ENCODE peak calls at places on chromosomes 3 and 15, in ten cellular contexts. Y, V, R, N, G, M, A, Q, I and H are unnamed samples.

GRCh38 chr3:104673981-104674380 is 692.7 kb upstream of the ALCAM start:
- DNase-seq in Y (no peak), A (no peak), N (no peak), I (no peak), V (no peak), R (no peak), G (no peak), M (no peak), Q (no peak), H (no peak)

GRCh38 chr3:187741403-187742350 is 3.6 kb downstream of the BCL6 start:
- DNase-seq in V (peak; percentile 68), G (peak; percentile 78), A (peak; percentile 86), Y (peak; percentile 75), N (peak; percentile 64), M (peak; percentile 69), R (peak; percentile 94), I (peak; percentile 74), Q (peak; percentile 77), H (peak; percentile 64)

GRCh38 chr15:56794923-56795329 is 61.6 kb upstream of the ZNF280D start:
- DNase-seq in R (no peak), M (no peak), I (no peak), G (no peak), V (no peak), Q (no peak), Y (no peak), A (no peak), N (no peak), H (no peak)

GRCh38 chr15:70892912-70893560 is 410 bp downstream of the LRRC49 start:
- DNase-seq in M (peak; percentile 38), A (no peak), Y (peak; percentile 38), I (peak; percentile 48), R (peak; percentile 75), Q (no peak), N (no peak), V (no peak), G (no peak), H (no peak)

GRCh38 chr3:99659032-99659431 is 20.6 kb downstream of the COL8A1 start:
- DNase-seq in M (peak; percentile 78), A (peak; percentile 56), I (peak; percentile 50), G (peak; percentile 56), R (peak; percentile 100), V (no peak), Q (no peak), N (peak; percentile 55), Y (no peak), H (no peak)

GRCh38 chr15:33243869-33244268 is 49.4 kb upstream of the FMN1 start:
- DNase-seq in A (no peak), I (no peak), N (peak; percentile 61), M (no peak), G (no peak), Y (peak; percentile 38), Q (no peak), V (no peak), R (peak; percentile 86), H (no peak)

GRCh38 chr3:71728632-71729342 is 3.6 kb upstream of the EIF4E3 start:
- DNase-seq in I (no peak), Q (no peak), A (no peak), R (peak; percentile 56), G (no peak), Y (peak; percentile 58), M (no peak), V (no peak), N (peak; percentile 39), H (no peak)

GRCh38 chr3:12054245-12054644 is 50.1 kb downstream of the SYN2 start:
- DNase-seq in G (no peak), M (no peak), N (no peak), Q (no peak), Y (no peak), V (no peak), R (no peak), I (no peak), A (no peak), H (no peak)

GRCh38 chr3:127206611-127207516 is 13.9 kb downstream of the PRR23E start:
- DNase-seq in G (no peak), M (peak; percentile 2), I (no peak), Y (no peak), A (no peak), N (no peak), R (no peak), Q (no peak), V (no peak), H (no peak)

GRCh38 chr3:88033088-88033487 is 25.7 kb downstream of the CGGBP1 start:
- DNase-seq in Y (no peak), R (no peak), M (no peak), V (no peak), I (no peak), N (no peak), G (no peak), A (no peak), Q (no peak), H (no peak)

GRCh38 chr3:88031543-88032148 is 27.2 kb downstream of the CGGBP1 start:
- DNase-seq in G (no peak), A (no peak), Q (no peak), V (no peak), R (peak; percentile 65), N (peak; percentile 26), I (no peak), M (no peak), Y (no peak), H (no peak)

GRCh38 chr3:88030200-88030599 is 28.6 kb downstream of the CGGBP1 start:
- DNase-seq in I (no peak), Y (no peak), A (no peak), N (no peak), G (no peak), Q (no peak), V (no peak), M (no peak), R (no peak), H (no peak)

GRCh38 chr3:88033806-88034205 is 25.0 kb downstream of the CGGBP1 start:
- DNase-seq in G (no peak), N (no peak), V (no peak), A (no peak), R (no peak), I (no peak), Q (no peak), M (no peak), Y (no peak), H (no peak)

DNA sequence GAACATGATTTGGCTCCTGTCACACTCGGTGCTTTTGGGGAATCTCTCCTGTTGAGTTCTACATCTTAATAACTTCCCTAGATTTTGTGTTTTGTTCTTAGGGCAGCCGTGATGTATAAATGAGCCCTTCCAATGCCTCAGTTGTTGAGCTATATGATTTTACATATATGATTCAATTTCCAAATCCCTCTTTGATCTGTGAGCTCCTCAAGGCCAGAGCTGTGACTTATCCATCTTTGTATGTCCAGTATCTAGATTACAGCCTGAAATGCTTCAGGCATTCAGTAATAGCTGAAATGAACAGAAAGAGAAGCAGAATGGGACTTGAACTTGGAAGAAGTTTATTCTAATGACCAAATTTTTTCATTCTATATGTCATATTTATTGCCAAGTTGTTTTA is 26.6 kb downstream of the CGGBP1 start:
- DNase-seq in N (no peak), G (no peak), R (no peak), Q (no peak), Y (no peak), M (no peak), A (no peak), V (no peak), I (no peak), H (no peak)
- H3K9me3 ChIP-seq in N (no peaks in the 10 kb centered on the region), G (no peaks in the 10 kb centered on the region), R (no peaks in the 10 kb centered on the region), Q (no peaks in the 10 kb centered on the region), Y (no peaks in the 10 kb centered on the region), M (no peaks in the 10 kb centered on the region), A (no peaks in the 10 kb centered on the region), V (no peaks in the 10 kb centered on the region), I (no peaks in the 10 kb centered on the region), H (no peaks in the 10 kb centered on the region)

DNA sequence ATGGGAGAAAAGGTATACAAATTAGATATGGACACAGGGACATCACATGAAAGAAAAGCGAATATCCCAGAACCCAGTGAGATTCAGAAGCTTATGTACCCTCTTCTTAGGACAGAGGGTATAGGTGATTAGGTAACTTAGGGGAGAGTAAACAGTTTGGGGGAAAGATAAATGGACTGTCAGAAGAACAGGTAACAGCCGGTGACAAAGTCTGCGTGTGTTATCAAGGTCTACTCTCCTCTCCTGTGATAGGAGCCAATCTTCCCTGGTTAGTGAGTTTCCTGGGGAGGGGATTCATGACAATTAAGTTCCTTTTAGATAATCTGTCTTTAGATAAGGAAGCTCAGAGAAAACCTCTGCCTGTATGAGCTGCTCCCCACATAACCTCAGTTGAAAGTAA is 30.6 kb upstream of the SNRPN start:
- DNase-seq in Y (no peak), N (no peak), A (no peak), V (no peak), G (no peak), Q (no peak), M (no peak), R (no peak), I (no peak), H (no peak)
- H3K9me3 ChIP-seq in Y (no peaks in the 10 kb centered on the region), N (no peaks in the 10 kb centered on the region), A (no peaks in the 10 kb centered on the region), V (no peaks in the 10 kb centered on the region), G (no peaks in the 10 kb centered on the region), Q (no peaks in the 10 kb centered on the region), M (no peaks in the 10 kb centered on the region), R (peaks cover 20% of the 10 kb centered on the region), I (no peaks in the 10 kb centered on the region), H (no peaks in the 10 kb centered on the region)

DNA sequence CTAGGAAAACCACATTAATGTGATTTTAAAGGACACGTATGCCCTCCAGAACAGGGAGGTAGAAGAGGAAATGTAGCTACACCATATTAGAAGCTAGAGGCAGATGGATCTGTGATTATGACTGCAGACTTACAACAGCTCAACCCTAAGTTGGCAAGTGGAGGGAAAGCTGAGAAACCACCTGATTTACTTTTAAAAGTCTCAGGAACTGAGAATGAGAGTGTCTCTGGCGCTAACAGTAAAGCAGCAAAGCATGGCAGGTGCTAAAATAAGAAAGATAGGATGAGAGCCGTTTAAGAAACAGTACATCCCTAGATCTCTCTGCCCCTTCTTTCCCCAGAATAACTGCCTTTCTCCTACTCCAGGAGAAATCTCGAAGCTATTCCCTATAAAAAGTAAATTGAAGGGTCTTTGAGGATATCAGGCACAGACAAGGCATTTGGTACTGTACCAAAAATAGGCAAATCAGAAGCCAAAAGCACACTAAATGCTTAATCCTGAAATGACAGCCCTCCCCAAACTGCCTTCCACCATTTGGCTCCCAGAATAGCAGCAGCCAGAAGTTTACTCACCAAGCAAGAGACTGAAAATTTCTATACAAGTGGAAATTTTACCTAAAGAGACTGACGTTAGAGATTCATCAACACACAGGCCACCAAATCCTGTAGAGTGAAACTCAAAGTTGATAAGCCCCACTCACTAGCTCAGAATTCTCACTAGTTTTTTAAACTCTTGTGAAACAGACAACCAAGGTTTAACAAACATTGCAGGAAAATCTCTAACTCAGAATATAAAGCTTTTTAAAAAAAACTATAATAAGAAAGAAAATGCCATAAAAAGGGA is 34.3 kb upstream of the PARP14 start:
- DNase-seq in G (no peak), A (no peak), Y (no peak), V (no peak), R (no peak), N (no peak), M (no peak), I (no peak), Q (no peak), H (no peak)
- H3K9me3 ChIP-seq in G (no peaks in the 10 kb centered on the region), A (no peaks in the 10 kb centered on the region), Y (peaks cover 4% of the 10 kb centered on the region), V (no peaks in the 10 kb centered on the region), R (no peaks in the 10 kb centered on the region), N (no peaks in the 10 kb centered on the region), M (no peaks in the 10 kb centered on the region), I (no peaks in the 10 kb centered on the region), Q (no peaks in the 10 kb centered on the region), H (no peaks in the 10 kb centered on the region)

GRCh38 chr3:32909999-32910398 is 41.4 kb upstream of the CCR4 start:
- DNase-seq in R (no peak), G (no peak), Y (no peak), A (no peak), N (no peak), I (no peak), V (no peak), M (no peak), Q (no peak), H (no peak)
- H3K9me3 ChIP-seq in R (no peaks in the 10 kb centered on the region), G (no peaks in the 10 kb centered on the region), Y (no peaks in the 10 kb centered on the region), A (no peaks in the 10 kb centered on the region), N (no peaks in the 10 kb centered on the region), I (no peaks in the 10 kb centered on the region), V (no peaks in the 10 kb centered on the region), M (no peaks in the 10 kb centered on the region), Q (no peaks in the 10 kb centered on the region), H (no peaks in the 10 kb centered on the region)